ENCODE peak calls at places on chromosomes 4 and X, in five cellular contexts. One of them, this sample, is unnamed. For H3K36me3, the result is how much of the 10 kb centered on the place peaks cover.

GRCh38 chrX:9327086-9327746 is 137.6 kb upstream of the TBL1X start:
- DNase-seq in sigmoid colon: no peak
- DNase-seq in lower lobe of right lung: no peak
- DNase-seq in right lobe of liver: no peak
- DNase-seq in mucosa of descending colon: no peak
- DNase-seq in this sample: no peak

GRCh38 chr4:154707877-154708276 is 35.9 kb upstream of the LRAT start:
- DNase-seq in mucosa of descending colon: no peak
- DNase-seq in sigmoid colon: no peak
- DNase-seq in right lobe of liver: no peak
- DNase-seq in lower lobe of right lung: no peak
- DNase-seq in this sample: no peak

GRCh38 chr4:44025376-44026020 is 423.1 kb downstream of the KCTD8 start:
- DNase-seq in right lobe of liver: no peak
- DNase-seq in lower lobe of right lung: no peak
- DNase-seq in mucosa of descending colon: no peak
- DNase-seq in sigmoid colon: no peak
- DNase-seq in this sample: no peak

GRCh38 chrX:69501433-69501832 is 2.7 kb upstream of the NALF2 start:
- DNase-seq in right lobe of liver: no peak
- DNase-seq in lower lobe of right lung: no peak
- DNase-seq in mucosa of descending colon: peak
- DNase-seq in sigmoid colon: no peak
- DNase-seq in this sample: no peak

GRCh38 chr4:149914521-149915115 is 99.0 kb upstream of the IQCM start:
- DNase-seq in mucosa of descending colon: peak
- DNase-seq in sigmoid colon: no peak
- DNase-seq in right lobe of liver: no peak
- DNase-seq in lower lobe of right lung: no peak
- DNase-seq in this sample: no peak

GRCh38 chr4:4619821-4620220 is 78.0 kb upstream of the STX18 start:
- DNase-seq in mucosa of descending colon: no peak
- DNase-seq in sigmoid colon: no peak
- DNase-seq in right lobe of liver: no peak
- DNase-seq in lower lobe of right lung: no peak
- DNase-seq in this sample: no peak

GRCh38 chrX:37854748-37855147 is 7.4 kb upstream of the DYNLT3 start:
- DNase-seq in mucosa of descending colon: no peak
- DNase-seq in sigmoid colon: no peak
- DNase-seq in lower lobe of right lung: no peak
- DNase-seq in right lobe of liver: no peak
- DNase-seq in this sample: no peak

GRCh38 chr4:153759407-153760226 is at the start of gene RNF175:
- DNase-seq in lower lobe of right lung: no peak
- DNase-seq in mucosa of descending colon: no peak
- DNase-seq in right lobe of liver: no peak
- DNase-seq in sigmoid colon: no peak
- DNase-seq in this sample: no peak

GRCh38 chrX:103831803-103832544 is at the start of gene RAB9B:
- DNase-seq in mucosa of descending colon: peak
- DNase-seq in sigmoid colon: peak
- DNase-seq in lower lobe of right lung: peak
- DNase-seq in right lobe of liver: peak
- DNase-seq in this sample: peak

GRCh38 chr4:73836373-73837269 is at the start of gene CXCL6:
- DNase-seq in lower lobe of right lung: peak
- DNase-seq in right lobe of liver: peak
- DNase-seq in sigmoid colon: peak
- DNase-seq in mucosa of descending colon: no peak
- DNase-seq in this sample: peak

GRCh38 chr4:80219301-80220025 is 22.2 kb downstream of the PRDM8 start:
- DNase-seq in right lobe of liver: no peak
- DNase-seq in lower lobe of right lung: no peak
- DNase-seq in sigmoid colon: no peak
- DNase-seq in mucosa of descending colon: no peak
- DNase-seq in this sample: no peak

GRCh38 chr4:54484361-54484760 is 173.4 kb upstream of the KIT start:
- DNase-seq in sigmoid colon: no peak
- DNase-seq in mucosa of descending colon: no peak
- DNase-seq in right lobe of liver: no peak
- DNase-seq in lower lobe of right lung: no peak
- DNase-seq in this sample: no peak

GRCh38 chrX:134948333-134949241 is 42.2 kb upstream of the SMIM10 start:
- DNase-seq in lower lobe of right lung: no peak
- DNase-seq in mucosa of descending colon: no peak
- DNase-seq in sigmoid colon: no peak
- DNase-seq in right lobe of liver: peak
- DNase-seq in this sample: no peak

GRCh38 chr4:54541426-54542118 is 116.2 kb upstream of the KIT start:
- DNase-seq in right lobe of liver: no peak
- DNase-seq in lower lobe of right lung: no peak
- DNase-seq in sigmoid colon: no peak
- DNase-seq in mucosa of descending colon: no peak
- DNase-seq in this sample: no peak

GRCh38 chr4:105951198-105951597 is 55.9 kb downstream of the NPNT start:
- DNase-seq in sigmoid colon: no peak
- DNase-seq in lower lobe of right lung: no peak
- DNase-seq in mucosa of descending colon: no peak
- DNase-seq in right lobe of liver: no peak
- DNase-seq in this sample: no peak

GRCh38 chr4:82957045-82957444 is 53.6 kb downstream of the LIN54 start:
- DNase-seq in lower lobe of right lung: no peak
- DNase-seq in mucosa of descending colon: no peak
- DNase-seq in sigmoid colon: no peak
- DNase-seq in right lobe of liver: no peak
- DNase-seq in this sample: no peak

GRCh38 chr4:6377626-6378492 is 94.6 kb downstream of the PPP2R2C start:
- DNase-seq in sigmoid colon: no peak
- DNase-seq in mucosa of descending colon: no peak
- DNase-seq in lower lobe of right lung: peak
- DNase-seq in right lobe of liver: no peak
- DNase-seq in this sample: no peak

GRCh38 chr4:56505269-56506109 is at the start of gene ARL9:
- DNase-seq in right lobe of liver: peak
- DNase-seq in mucosa of descending colon: peak
- DNase-seq in sigmoid colon: peak
- DNase-seq in lower lobe of right lung: peak
- DNase-seq in this sample: peak

GRCh38 chr4:176090115-176090514 is 24.5 kb downstream of the WDR17 start:
- DNase-seq in lower lobe of right lung: no peak
- DNase-seq in right lobe of liver: no peak
- DNase-seq in sigmoid colon: no peak
- DNase-seq in mucosa of descending colon: no peak
- DNase-seq in this sample: no peak

GRCh38 chr4:125735107-125735506 is 420.4 kb downstream of the FAT4 start:
- DNase-seq in right lobe of liver: no peak
- DNase-seq in mucosa of descending colon: no peak
- DNase-seq in lower lobe of right lung: no peak
- DNase-seq in sigmoid colon: no peak
- DNase-seq in this sample: peak

GRCh38 chr4:120895554-120895953 is 27.0 kb downstream of the PRDM5 start:
- DNase-seq in lower lobe of right lung: no peak
- DNase-seq in mucosa of descending colon: no peak
- DNase-seq in sigmoid colon: no peak
- DNase-seq in right lobe of liver: no peak
- DNase-seq in this sample: no peak

GRCh38 chr4:81421346-81422218 is 50.1 kb downstream of the RASGEF1B start:
- DNase-seq in lower lobe of right lung: no peak
- DNase-seq in mucosa of descending colon: peak
- DNase-seq in right lobe of liver: no peak
- DNase-seq in sigmoid colon: no peak
- DNase-seq in this sample: peak

GRCh38 chr4:41287852-41288251 is 31.1 kb downstream of the UCHL1 start:
- DNase-seq in mucosa of descending colon: no peak
- DNase-seq in right lobe of liver: no peak
- DNase-seq in lower lobe of right lung: no peak
- DNase-seq in sigmoid colon: no peak
- DNase-seq in this sample: no peak

GRCh38 chrX:32520789-32521188 is 690.6 kb downstream of the DMD start:
- DNase-seq in lower lobe of right lung: no peak
- DNase-seq in mucosa of descending colon: no peak
- DNase-seq in right lobe of liver: no peak
- DNase-seq in sigmoid colon: no peak
- DNase-seq in this sample: no peak

GRCh38 chr4:8830056-8830455 is 41.6 kb downstream of the HMX1 start:
- DNase-seq in sigmoid colon: peak
- DNase-seq in right lobe of liver: no peak
- DNase-seq in lower lobe of right lung: peak
- DNase-seq in mucosa of descending colon: no peak
- DNase-seq in this sample: peak

GRCh38 chrX:65607070-65607742 is 60.2 kb upstream of the MSN start:
- DNase-seq in sigmoid colon: no peak
- DNase-seq in right lobe of liver: no peak
- DNase-seq in lower lobe of right lung: no peak
- DNase-seq in mucosa of descending colon: no peak
- DNase-seq in this sample: no peak

GRCh38 chr4:38943355-38943754 is 75.7 kb downstream of the FAM114A1 start:
- DNase-seq in lower lobe of right lung: no peak
- DNase-seq in sigmoid colon: peak
- DNase-seq in right lobe of liver: no peak
- DNase-seq in mucosa of descending colon: peak
- DNase-seq in this sample: no peak

GRCh38 chrX:1124531-1124930 is 87.9 kb downstream of the CRLF2 start:
- DNase-seq in right lobe of liver: no peak
- DNase-seq in lower lobe of right lung: no peak
- DNase-seq in sigmoid colon: no peak
- DNase-seq in mucosa of descending colon: no peak
- DNase-seq in this sample: no peak

GRCh38 chr4:123452585-123452984 is 56.0 kb downstream of the SPRY1 start:
- DNase-seq in lower lobe of right lung: peak
- DNase-seq in sigmoid colon: peak
- DNase-seq in mucosa of descending colon: peak
- DNase-seq in right lobe of liver: peak
- DNase-seq in this sample: no peak

GRCh38 chr4:75490155-75490554 is 24.0 kb downstream of the RCHY1 start:
- DNase-seq in mucosa of descending colon: no peak
- DNase-seq in right lobe of liver: no peak
- DNase-seq in sigmoid colon: no peak
- DNase-seq in lower lobe of right lung: no peak
- DNase-seq in this sample: no peak

GRCh38 chr4:75484195-75484594 is 30.0 kb downstream of the RCHY1 start:
- DNase-seq in right lobe of liver: no peak
- DNase-seq in lower lobe of right lung: no peak
- DNase-seq in mucosa of descending colon: no peak
- DNase-seq in sigmoid colon: no peak
- DNase-seq in this sample: no peak
- H3K36me3 ChIP-seq in right lobe of liver: under half
- H3K36me3 ChIP-seq in lower lobe of right lung: half or more
- H3K36me3 ChIP-seq in mucosa of descending colon: under half
- H3K36me3 ChIP-seq in sigmoid colon: under half
- H3K36me3 ChIP-seq in this sample: half or more

DNA sequence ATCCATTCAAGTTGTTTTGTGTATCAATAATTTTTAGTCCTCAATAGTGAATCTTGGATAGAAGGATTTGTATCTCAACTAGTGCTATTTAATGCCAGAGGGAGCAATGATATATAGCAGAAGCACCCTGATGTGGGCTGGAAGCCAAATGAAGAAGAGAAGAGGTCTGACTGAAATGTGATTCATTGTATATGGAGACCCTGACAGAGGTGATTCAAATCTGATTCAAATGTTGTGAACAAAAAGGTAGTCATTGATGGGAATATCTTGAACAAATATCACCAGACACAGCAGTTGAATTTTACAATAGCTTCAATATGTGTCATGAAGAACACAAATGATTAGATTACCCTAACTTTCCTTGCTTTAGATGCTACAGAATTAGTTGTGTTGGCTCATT is 27.5 kb upstream of the SULT1B1 start:
- DNase-seq in right lobe of liver: no peak
- DNase-seq in mucosa of descending colon: no peak
- DNase-seq in sigmoid colon: no peak
- DNase-seq in lower lobe of right lung: no peak
- DNase-seq in this sample: no peak
- TF ChIP-seq CTCF in right lobe of liver: no peak
- TF ChIP-seq CTCF in mucosa of descending colon: no peak
- TF ChIP-seq CTCF in sigmoid colon: no peak
- TF ChIP-seq CTCF in lower lobe of right lung: no peak
- TF ChIP-seq CTCF in this sample: no peak

GRCh38 chr4:129143359-129143758 is 47.4 kb downstream of the C4orf33 start:
- DNase-seq in lower lobe of right lung: no peak
- DNase-seq in sigmoid colon: no peak
- DNase-seq in right lobe of liver: no peak
- DNase-seq in mucosa of descending colon: no peak
- DNase-seq in this sample: no peak

GRCh38 chr4:129144755-129145206 is 48.8 kb downstream of the C4orf33 start:
- DNase-seq in mucosa of descending colon: no peak
- DNase-seq in sigmoid colon: no peak
- DNase-seq in right lobe of liver: peak
- DNase-seq in lower lobe of right lung: no peak
- DNase-seq in this sample: no peak

GRCh38 chr4:129148892-129149291 is 52.9 kb downstream of the C4orf33 start:
- DNase-seq in mucosa of descending colon: no peak
- DNase-seq in sigmoid colon: no peak
- DNase-seq in right lobe of liver: no peak
- DNase-seq in lower lobe of right lung: no peak
- DNase-seq in this sample: no peak

GRCh38 chr4:129146639-129147038 is 50.7 kb downstream of the C4orf33 start:
- DNase-seq in right lobe of liver: no peak
- DNase-seq in mucosa of descending colon: no peak
- DNase-seq in sigmoid colon: no peak
- DNase-seq in lower lobe of right lung: no peak
- DNase-seq in this sample: no peak

DNA sequence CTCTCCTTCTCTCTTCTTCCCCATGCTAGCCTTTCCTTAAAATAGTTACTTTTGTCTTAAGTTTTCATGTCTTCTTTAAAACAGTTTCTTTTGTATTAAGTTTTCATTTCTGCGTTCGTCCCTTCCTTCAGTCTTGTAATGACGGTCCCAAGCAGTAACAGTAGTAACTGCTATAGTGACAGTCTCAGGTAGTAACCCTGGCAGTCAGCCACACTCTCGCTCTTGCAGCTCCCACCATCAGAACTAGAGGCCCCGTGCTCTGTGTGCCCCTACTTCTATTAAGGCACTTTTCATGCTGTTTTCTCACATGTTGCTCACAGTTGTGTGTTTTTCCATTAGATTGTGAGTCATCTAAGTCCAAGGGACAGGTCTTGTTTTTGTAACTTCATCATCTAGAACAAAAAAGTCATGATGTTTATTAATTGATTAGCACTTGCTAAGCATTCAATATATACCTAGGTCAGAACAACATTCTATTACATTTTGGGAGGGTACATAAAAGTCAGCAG is 49.3 kb downstream of the C4orf33 start:
- DNase-seq in mucosa of descending colon: no peak
- DNase-seq in lower lobe of right lung: no peak
- DNase-seq in sigmoid colon: no peak
- DNase-seq in right lobe of liver: no peak
- DNase-seq in this sample: no peak
- H3K4me3 ChIP-seq in mucosa of descending colon: no peak
- H3K4me3 ChIP-seq in lower lobe of right lung: no peak
- H3K4me3 ChIP-seq in sigmoid colon: no peak
- H3K4me3 ChIP-seq in right lobe of liver: no peak
- H3K4me3 ChIP-seq in this sample: no peak

GRCh38 chrX:149497054-149497453 is 8.1 kb downstream of the IDS start:
- DNase-seq in mucosa of descending colon: no peak
- DNase-seq in sigmoid colon: no peak
- DNase-seq in right lobe of liver: no peak
- DNase-seq in lower lobe of right lung: no peak
- DNase-seq in this sample: no peak
- H3K36me3 ChIP-seq in mucosa of descending colon: under half
- H3K36me3 ChIP-seq in sigmoid colon: under half
- H3K36me3 ChIP-seq in right lobe of liver: under half
- H3K36me3 ChIP-seq in lower lobe of right lung: half or more
- H3K36me3 ChIP-seq in this sample: under half